ENCODE peak calls at places on chromosomes 13 and 19, in ten cellular contexts. F is substantia nigra; Q is midbrain; I is effector memory CD8-positive, alpha-beta T cell; A is NCI-H2081; S is NCI-H1694; B is activated CD4-positive, alpha-beta T cell treated with anti-CD3 and anti-CD28 coated beads, Interleukin-2, amount 50 U/mL, for 48 hours; W is astrocyte of the hippocampus; O is skeletal muscle cell; C is EL. U is an unnamed sample.

GRCh38 chr19:40594657-40595077 is 6.5 kb upstream of the LTBP4 start:
- DNase-seq in O (no peak), S (no peak), W (no peak), F (no peak), C (peak), I (no peak), A (no peak), Q (no peak), B (no peak), U (peak)

GRCh38 chr19:48342841-48343540 is 17.6 kb downstream of the EMP3 start:
- DNase-seq in I (no peak), A (no peak), B (no peak), W (no peak), O (no peak), C (peak), F (no peak), S (no peak), Q (no peak), U (peak)

GRCh38 chr13:113413898-113414282 is 39.4 kb downstream of the ADPRHL1 start:
- DNase-seq in C (no peak), A (no peak), W (no peak), I (no peak), Q (no peak), F (no peak), S (no peak), O (no peak), B (no peak), U (no peak)

GRCh38 chr13:102402292-102402691 is 444 bp upstream of the FGF14 start:
- DNase-seq in Q (peak), O (no peak), F (peak), S (no peak), I (no peak), C (no peak), A (no peak), B (peak), W (peak), U (peak)

GRCh38 chr19:56720281-56720680 is 48.7 kb upstream of the ZNF835 start:
- DNase-seq in W (peak), F (peak), A (no peak), C (no peak), O (no peak), Q (peak), B (no peak), S (no peak), I (no peak), U (no peak)

GRCh38 chr13:44768775-44769578 is 192.8 kb upstream of the TSC22D1 start:
- DNase-seq in Q (no peak), O (no peak), I (no peak), B (peak), A (no peak), S (no peak), F (no peak), W (peak), C (no peak), U (no peak)

GRCh38 chr19:14843169-14843568 is 5.6 kb downstream of the OR7A10 start:
- DNase-seq in F (no peak), S (no peak), W (no peak), O (no peak), C (no peak), I (no peak), Q (no peak), A (no peak), B (no peak), U (no peak)

GRCh38 chr13:64075543-64076271 is 2660.1 kb upstream of the PCDH20 start:
- DNase-seq in Q (peak), S (peak), A (no peak), O (no peak), F (no peak), I (no peak), B (no peak), W (no peak), C (no peak), U (no peak)

GRCh38 chr19:10766049-10766623 is 48.3 kb downstream of the DNM2 start:
- DNase-seq in A (no peak), C (no peak), S (no peak), O (no peak), Q (no peak), F (no peak), B (no peak), W (no peak), I (no peak), U (no peak)

GRCh38 chr19:10408511-10409291 is 5.4 kb upstream of the CDC37 start:
- DNase-seq in F (peak), B (peak), O (no peak), A (no peak), W (no peak), Q (peak), I (peak), C (no peak), S (no peak), U (no peak)

GRCh38 chr19:12834976-12835757 is 788 bp upstream of the RTBDN start:
- DNase-seq in Q (no peak), O (no peak), B (peak), F (peak), S (no peak), I (no peak), W (peak), C (peak), A (no peak), U (no peak)

GRCh38 chr13:94968040-94968756 is 255.9 kb upstream of the SOX21 start:
- DNase-seq in Q (peak), O (no peak), C (peak), B (no peak), F (peak), S (no peak), I (no peak), A (no peak), W (peak), U (peak)

GRCh38 chr19:48715681-48716171 is 3.8 kb downstream of the MAMSTR start:
- DNase-seq in O (no peak), S (no peak), W (no peak), A (no peak), B (no peak), F (no peak), C (peak), I (no peak), Q (no peak), U (no peak)

GRCh38 chr13:34816543-34816942 is 125.5 kb upstream of the NBEA start:
- DNase-seq in B (no peak), W (peak), S (no peak), I (no peak), C (peak), F (no peak), A (no peak), O (no peak), Q (peak), U (no peak)

GRCh38 chr13:46041335-46041934 is 11.1 kb downstream of the ZC3H13 start:
- DNase-seq in S (no peak), O (no peak), B (no peak), F (no peak), Q (no peak), W (peak), A (no peak), I (no peak), C (peak), U (no peak)

GRCh38 chr19:33432408-33433170 is 59.1 kb downstream of the CEBPG start:
- DNase-seq in A (no peak), O (no peak), S (peak), B (no peak), I (no peak), W (no peak), F (no peak), C (no peak), Q (no peak), U (no peak)

U was measured in bronchial epithelial cell.